ENCODE peak calls at places on chromosomes 2 and 18, in nine cellular contexts. One of them, this sample, is unnamed.

GRCh38 chr2:129627437-129627836 is 352.0 kb upstream of the RAB6C start:
- DNase-seq in stimulated activated CD4-positive, alpha-beta T cell treated with anti-CD3 and anti-CD28 coated beads, Interleukin-4, amount 100 ng/mL, for 24 hours: no peak
- DNase-seq in aorta: no peak
- DNase-seq in CD4-positive, alpha-beta T cell: no peak
- DNase-seq in progenitor cell of endocrine pancreas: no peak
- DNase-seq in ovary: no peak
- DNase-seq in activated naive CD8-positive, alpha-beta T cell treated with anti-CD3 and anti-CD28 coated beads for 36 hours: no peak
- DNase-seq in stomach: no peak
- DNase-seq in right lobe of liver: no peak
- DNase-seq in this sample: no peak

GRCh38 chr2:44077942-44078511 is 82.2 kb upstream of the LRPPRC start:
- DNase-seq in stimulated activated CD4-positive, alpha-beta T cell treated with anti-CD3 and anti-CD28 coated beads, Interleukin-4, amount 100 ng/mL, for 24 hours: no peak
- DNase-seq in stomach: no peak
- DNase-seq in CD4-positive, alpha-beta T cell: no peak
- DNase-seq in aorta: no peak
- DNase-seq in right lobe of liver: no peak
- DNase-seq in activated naive CD8-positive, alpha-beta T cell treated with anti-CD3 and anti-CD28 coated beads for 36 hours: no peak
- DNase-seq in progenitor cell of endocrine pancreas: no peak
- DNase-seq in ovary: no peak
- DNase-seq in this sample: no peak

GRCh38 chr2:950627-950992 is at the start of gene SNTG2:
- DNase-seq in CD4-positive, alpha-beta T cell: peak
- DNase-seq in progenitor cell of endocrine pancreas: peak
- DNase-seq in activated naive CD8-positive, alpha-beta T cell treated with anti-CD3 and anti-CD28 coated beads for 36 hours: peak
- DNase-seq in ovary: peak
- DNase-seq in stimulated activated CD4-positive, alpha-beta T cell treated with anti-CD3 and anti-CD28 coated beads, Interleukin-4, amount 100 ng/mL, for 24 hours: peak
- DNase-seq in stomach: peak
- DNase-seq in aorta: no peak
- DNase-seq in right lobe of liver: no peak
- DNase-seq in this sample: no peak

GRCh38 chr2:217835931-217836881 is 166.6 kb downstream of the TNS1 start:
- DNase-seq in aorta: peak
- DNase-seq in stimulated activated CD4-positive, alpha-beta T cell treated with anti-CD3 and anti-CD28 coated beads, Interleukin-4, amount 100 ng/mL, for 24 hours: no peak
- DNase-seq in progenitor cell of endocrine pancreas: no peak
- DNase-seq in ovary: no peak
- DNase-seq in activated naive CD8-positive, alpha-beta T cell treated with anti-CD3 and anti-CD28 coated beads for 36 hours: no peak
- DNase-seq in CD4-positive, alpha-beta T cell: no peak
- DNase-seq in stomach: no peak
- DNase-seq in right lobe of liver: no peak
- DNase-seq in this sample: no peak

GRCh38 chr2:38436227-38436664 is 59.2 kb upstream of the ATL2 start:
- DNase-seq in aorta: no peak
- DNase-seq in CD4-positive, alpha-beta T cell: no peak
- DNase-seq in ovary: no peak
- DNase-seq in activated naive CD8-positive, alpha-beta T cell treated with anti-CD3 and anti-CD28 coated beads for 36 hours: no peak
- DNase-seq in progenitor cell of endocrine pancreas: no peak
- DNase-seq in stimulated activated CD4-positive, alpha-beta T cell treated with anti-CD3 and anti-CD28 coated beads, Interleukin-4, amount 100 ng/mL, for 24 hours: no peak
- DNase-seq in stomach: no peak
- DNase-seq in right lobe of liver: no peak
- DNase-seq in this sample: no peak

GRCh38 chr18:63120541-63121059 is 199.0 kb downstream of the BCL2 start:
- DNase-seq in stomach: no peak
- DNase-seq in activated naive CD8-positive, alpha-beta T cell treated with anti-CD3 and anti-CD28 coated beads for 36 hours: no peak
- DNase-seq in progenitor cell of endocrine pancreas: no peak
- DNase-seq in ovary: no peak
- DNase-seq in aorta: no peak
- DNase-seq in right lobe of liver: no peak
- DNase-seq in stimulated activated CD4-positive, alpha-beta T cell treated with anti-CD3 and anti-CD28 coated beads, Interleukin-4, amount 100 ng/mL, for 24 hours: no peak
- DNase-seq in CD4-positive, alpha-beta T cell: no peak
- DNase-seq in this sample: no peak

GRCh38 chr18:2337552-2338141 is 233.7 kb downstream of the METTL4 start:
- DNase-seq in right lobe of liver: peak
- DNase-seq in stimulated activated CD4-positive, alpha-beta T cell treated with anti-CD3 and anti-CD28 coated beads, Interleukin-4, amount 100 ng/mL, for 24 hours: peak
- DNase-seq in activated naive CD8-positive, alpha-beta T cell treated with anti-CD3 and anti-CD28 coated beads for 36 hours: peak
- DNase-seq in aorta: peak
- DNase-seq in progenitor cell of endocrine pancreas: no peak
- DNase-seq in ovary: no peak
- DNase-seq in stomach: peak
- DNase-seq in CD4-positive, alpha-beta T cell: peak
- DNase-seq in this sample: no peak

GRCh38 chr18:74155276-74155675 is 7.0 kb downstream of the TIMM21 start:
- DNase-seq in activated naive CD8-positive, alpha-beta T cell treated with anti-CD3 and anti-CD28 coated beads for 36 hours: no peak
- DNase-seq in aorta: no peak
- DNase-seq in stomach: no peak
- DNase-seq in progenitor cell of endocrine pancreas: no peak
- DNase-seq in right lobe of liver: no peak
- DNase-seq in ovary: no peak
- DNase-seq in CD4-positive, alpha-beta T cell: no peak
- DNase-seq in stimulated activated CD4-positive, alpha-beta T cell treated with anti-CD3 and anti-CD28 coated beads, Interleukin-4, amount 100 ng/mL, for 24 hours: no peak
- DNase-seq in this sample: no peak

GRCh38 chr2:74252036-74252435 is 53.6 kb downstream of the MTHFD2 start:
- DNase-seq in stomach: no peak
- DNase-seq in ovary: no peak
- DNase-seq in aorta: no peak
- DNase-seq in activated naive CD8-positive, alpha-beta T cell treated with anti-CD3 and anti-CD28 coated beads for 36 hours: no peak
- DNase-seq in CD4-positive, alpha-beta T cell: no peak
- DNase-seq in right lobe of liver: no peak
- DNase-seq in stimulated activated CD4-positive, alpha-beta T cell treated with anti-CD3 and anti-CD28 coated beads, Interleukin-4, amount 100 ng/mL, for 24 hours: no peak
- DNase-seq in progenitor cell of endocrine pancreas: no peak
- DNase-seq in this sample: no peak

GRCh38 chr2:3683748-3684454 is 19.5 kb upstream of the DCDC2C start:
- DNase-seq in progenitor cell of endocrine pancreas: no peak
- DNase-seq in activated naive CD8-positive, alpha-beta T cell treated with anti-CD3 and anti-CD28 coated beads for 36 hours: no peak
- DNase-seq in aorta: no peak
- DNase-seq in CD4-positive, alpha-beta T cell: no peak
- DNase-seq in stomach: no peak
- DNase-seq in ovary: no peak
- DNase-seq in stimulated activated CD4-positive, alpha-beta T cell treated with anti-CD3 and anti-CD28 coated beads, Interleukin-4, amount 100 ng/mL, for 24 hours: no peak
- DNase-seq in right lobe of liver: no peak
- DNase-seq in this sample: no peak

GRCh38 chr2:172856561-172856960 is 120.9 kb downstream of the RAPGEF4 start:
- DNase-seq in ovary: no peak
- DNase-seq in CD4-positive, alpha-beta T cell: no peak
- DNase-seq in stimulated activated CD4-positive, alpha-beta T cell treated with anti-CD3 and anti-CD28 coated beads, Interleukin-4, amount 100 ng/mL, for 24 hours: no peak
- DNase-seq in progenitor cell of endocrine pancreas: no peak
- DNase-seq in activated naive CD8-positive, alpha-beta T cell treated with anti-CD3 and anti-CD28 coated beads for 36 hours: no peak
- DNase-seq in aorta: no peak
- DNase-seq in right lobe of liver: no peak
- DNase-seq in stomach: no peak
- DNase-seq in this sample: no peak

GRCh38 chr18:63148449-63149199 is 170.9 kb downstream of the BCL2 start:
- DNase-seq in progenitor cell of endocrine pancreas: no peak
- DNase-seq in ovary: no peak
- DNase-seq in stomach: no peak
- DNase-seq in right lobe of liver: peak
- DNase-seq in aorta: no peak
- DNase-seq in activated naive CD8-positive, alpha-beta T cell treated with anti-CD3 and anti-CD28 coated beads for 36 hours: no peak
- DNase-seq in stimulated activated CD4-positive, alpha-beta T cell treated with anti-CD3 and anti-CD28 coated beads, Interleukin-4, amount 100 ng/mL, for 24 hours: no peak
- DNase-seq in CD4-positive, alpha-beta T cell: no peak
- DNase-seq in this sample: no peak

GRCh38 chr2:8009010-8009597 is 672.8 kb upstream of the ID2 start:
- DNase-seq in ovary: no peak
- DNase-seq in right lobe of liver: no peak
- DNase-seq in progenitor cell of endocrine pancreas: no peak
- DNase-seq in aorta: peak
- DNase-seq in activated naive CD8-positive, alpha-beta T cell treated with anti-CD3 and anti-CD28 coated beads for 36 hours: no peak
- DNase-seq in CD4-positive, alpha-beta T cell: no peak
- DNase-seq in stomach: no peak
- DNase-seq in stimulated activated CD4-positive, alpha-beta T cell treated with anti-CD3 and anti-CD28 coated beads, Interleukin-4, amount 100 ng/mL, for 24 hours: no peak
- DNase-seq in this sample: no peak

GRCh38 chr18:66439207-66439606 is 164.7 kb downstream of the CDH19 start:
- DNase-seq in ovary: no peak
- DNase-seq in activated naive CD8-positive, alpha-beta T cell treated with anti-CD3 and anti-CD28 coated beads for 36 hours: no peak
- DNase-seq in CD4-positive, alpha-beta T cell: no peak
- DNase-seq in right lobe of liver: no peak
- DNase-seq in stimulated activated CD4-positive, alpha-beta T cell treated with anti-CD3 and anti-CD28 coated beads, Interleukin-4, amount 100 ng/mL, for 24 hours: no peak
- DNase-seq in aorta: no peak
- DNase-seq in stomach: no peak
- DNase-seq in progenitor cell of endocrine pancreas: no peak
- DNase-seq in this sample: no peak

This sample was measured in RWPE2.